ENCODE peak calls at places on chromosomes 12 and 14, in nine cellular contexts. P, D, X, B, K, F, E, R and O are unnamed samples.

GRCh38 chr12:8687846-8688601 is 9.8 kb upstream of the RIMKLB start:
- DNase-seq in X (no peak), D (peak; percentile 77), F (peak; percentile 91), P (no peak), K (peak; percentile 14), B (peak; percentile 85), R (peak; percentile 69), E (peak; percentile 32), O (no peak)

GRCh38 chr12:77584860-77585259 is 245.8 kb upstream of the NAV3 start:
- DNase-seq in K (no peak), F (no peak), B (no peak), E (no peak), R (no peak), D (no peak), X (no peak), P (no peak), O (no peak)

GRCh38 chr12:94114166-94114565 is 34.2 kb upstream of the PLXNC1 start:
- DNase-seq in X (no peak), F (no peak), D (no peak), P (no peak), R (no peak), K (no peak), E (no peak), B (no peak), O (no peak)

GRCh38 chr14:106372870-106373657 is 846.7 kb downstream of the TMEM121 start:
- DNase-seq in B (no peak), F (no peak), X (peak; percentile 62), R (peak; percentile 59), E (no peak), K (peak; percentile 76), P (peak; percentile 73), D (peak; percentile 53), O (peak; percentile 51)

GRCh38 chr14:84375235-84375634 is 1154.7 kb upstream of the FLRT2 start:
- DNase-seq in X (no peak), K (no peak), F (peak; percentile 29), D (no peak), E (no peak), B (peak; percentile 1), P (no peak), R (no peak), O (no peak)

GRCh38 chr12:124469193-124469888 is 98.1 kb downstream of the NCOR2 start:
- DNase-seq in D (no peak), X (peak; percentile 30), B (no peak), E (no peak), F (peak; percentile 18), K (no peak), R (peak; percentile 85), P (peak; percentile 70), O (peak; percentile 29)

GRCh38 chr14:75781096-75781495 is 120.0 kb downstream of the TTLL5 start:
- DNase-seq in X (no peak), R (no peak), P (no peak), D (no peak), E (no peak), K (no peak), F (no peak), B (no peak), O (no peak)

GRCh38 chr14:24407608-24408325 is 9.0 kb downstream of the NYNRIN start:
- DNase-seq in K (no peak), E (no peak), D (no peak), X (no peak), P (no peak), R (peak; percentile 45), F (no peak), B (no peak), O (no peak)

GRCh38 chr14:88535149-88535548 is 19.7 kb downstream of the PTPN21 start:
- DNase-seq in B (no peak), R (no peak), K (no peak), F (no peak), P (no peak), D (no peak), X (no peak), E (no peak), O (no peak)

GRCh38 chr12:48601013-48601756 is 31.3 kb upstream of the LALBA start:
- DNase-seq in X (no peak), R (peak; percentile 19), K (no peak), P (no peak), D (no peak), F (peak; percentile 8), B (peak; percentile 17), E (no peak), O (no peak)

GRCh38 chr14:21024668-21025373 is at the start of gene NDRG2:
- DNase-seq in X (peak; percentile 72), R (peak; percentile 98), K (peak; percentile 71), D (peak; percentile 83), E (peak; percentile 87), F (no peak), B (peak; percentile 62), P (peak; percentile 71), O (peak; percentile 70)

GRCh38 chr14:53509845-53510244 is 356.7 kb upstream of the DDHD1 start:
- DNase-seq in D (no peak), K (no peak), E (peak; percentile 18), P (no peak), B (peak; percentile 70), F (peak; percentile 99), R (no peak), X (no peak), O (no peak)

GRCh38 chr14:70289138-70289537 is 70.3 kb downstream of the COX16 start:
- DNase-seq in P (peak; percentile 15), E (no peak), X (no peak), F (no peak), K (peak; percentile 3), B (no peak), R (no peak), D (no peak), O (no peak)

GRCh38 chr14:87805315-87805723 is 187.7 kb downstream of the GALC start:
- DNase-seq in P (peak; percentile 9), K (no peak), E (peak; percentile 33), F (no peak), R (peak; percentile 59), X (no peak), D (peak; percentile 45), B (no peak), O (peak; percentile 35)

GRCh38 chr12:92073123-92073522 is 72.5 kb downstream of the BTG1 start:
- DNase-seq in X (no peak), B (no peak), E (no peak), R (no peak), K (no peak), F (no peak), P (no peak), D (no peak), O (no peak)

GRCh38 chr14:32611752-32612151 is 282.7 kb downstream of the AKAP6 start:
- DNase-seq in E (no peak), K (no peak), D (no peak), F (peak; percentile 82), X (no peak), P (no peak), R (no peak), B (peak; percentile 62), O (no peak)

GRCh38 chr14:105309371-105309770 is 5.2 kb upstream of the PACS2 start:
- DNase-seq in F (no peak), R (no peak), P (no peak), K (no peak), D (no peak), B (no peak), E (no peak), X (no peak), O (no peak)

DNA sequence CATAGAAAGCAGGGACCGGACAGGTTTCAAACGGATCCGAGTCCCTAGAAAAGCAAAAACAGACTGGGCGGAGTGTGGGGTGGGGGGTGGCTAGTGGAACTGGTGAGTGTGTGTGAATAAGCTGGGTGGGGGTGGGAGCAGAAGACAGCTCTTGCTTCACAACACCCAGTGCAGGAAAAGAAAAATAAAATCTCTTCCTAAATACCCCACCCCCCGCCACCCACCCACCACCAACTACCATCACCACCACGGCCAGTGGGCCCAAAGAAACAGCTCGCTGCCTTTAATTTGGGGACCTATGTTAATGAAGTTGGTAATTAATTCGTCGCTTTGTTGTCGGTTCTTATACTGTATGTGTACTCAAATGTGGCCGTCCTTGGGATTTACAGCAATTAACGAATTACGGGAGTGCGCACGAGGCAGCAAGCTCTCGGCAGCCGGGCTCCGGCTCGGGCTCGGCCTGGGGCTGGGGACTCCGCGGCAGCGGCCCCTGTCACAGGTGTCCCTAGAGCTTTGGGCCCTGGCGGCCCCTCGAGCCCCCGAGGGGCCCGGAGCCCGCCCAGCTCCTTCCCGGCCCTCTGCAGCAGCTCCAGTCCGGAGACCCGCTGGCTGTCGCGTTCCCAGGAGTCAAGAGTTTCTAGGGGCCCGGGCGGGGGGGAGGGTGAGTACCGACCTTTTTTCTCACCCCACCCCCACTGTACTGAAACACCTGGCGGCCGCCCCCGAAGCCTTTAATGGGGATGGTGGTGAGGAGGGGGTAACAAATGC is 1.5 kb upstream of the OTX2 start:
- DNase-seq in D (no peak), X (no peak), K (no peak), P (no peak), B (no peak), E (no peak), R (peak; percentile 87), F (no peak), O (no peak)
- H3K27me3 ChIP-seq in D (peaks cover 6% of the 10 kb centered on the region), X (peaks cover 30% of the 10 kb centered on the region), K (peaks cover 25% of the 10 kb centered on the region), P (peaks cover 45% of the 10 kb centered on the region), B (peaks cover 87% of the 10 kb centered on the region), E (peaks cover 57% of the 10 kb centered on the region), R (peaks cover 97% of the 10 kb centered on the region), F (peaks cover 55% of the 10 kb centered on the region), O (peaks cover 35% of the 10 kb centered on the region)

GRCh38 chr14:96987771-96988170 is 190.6 kb downstream of the VRK1 start:
- DNase-seq in B (no peak), D (no peak), X (no peak), K (no peak), R (no peak), E (no peak), F (no peak), P (no peak), O (no peak)
- H3K4me3 ChIP-seq in B (no peak overlapping the region), D (no peak overlapping the region), X (no peak overlapping the region), K (no peak overlapping the region), R (no peak overlapping the region), E (no peak overlapping the region), F (no peak overlapping the region), P (no peak overlapping the region), O (peak overlapping the region; percentile 37)

DNA sequence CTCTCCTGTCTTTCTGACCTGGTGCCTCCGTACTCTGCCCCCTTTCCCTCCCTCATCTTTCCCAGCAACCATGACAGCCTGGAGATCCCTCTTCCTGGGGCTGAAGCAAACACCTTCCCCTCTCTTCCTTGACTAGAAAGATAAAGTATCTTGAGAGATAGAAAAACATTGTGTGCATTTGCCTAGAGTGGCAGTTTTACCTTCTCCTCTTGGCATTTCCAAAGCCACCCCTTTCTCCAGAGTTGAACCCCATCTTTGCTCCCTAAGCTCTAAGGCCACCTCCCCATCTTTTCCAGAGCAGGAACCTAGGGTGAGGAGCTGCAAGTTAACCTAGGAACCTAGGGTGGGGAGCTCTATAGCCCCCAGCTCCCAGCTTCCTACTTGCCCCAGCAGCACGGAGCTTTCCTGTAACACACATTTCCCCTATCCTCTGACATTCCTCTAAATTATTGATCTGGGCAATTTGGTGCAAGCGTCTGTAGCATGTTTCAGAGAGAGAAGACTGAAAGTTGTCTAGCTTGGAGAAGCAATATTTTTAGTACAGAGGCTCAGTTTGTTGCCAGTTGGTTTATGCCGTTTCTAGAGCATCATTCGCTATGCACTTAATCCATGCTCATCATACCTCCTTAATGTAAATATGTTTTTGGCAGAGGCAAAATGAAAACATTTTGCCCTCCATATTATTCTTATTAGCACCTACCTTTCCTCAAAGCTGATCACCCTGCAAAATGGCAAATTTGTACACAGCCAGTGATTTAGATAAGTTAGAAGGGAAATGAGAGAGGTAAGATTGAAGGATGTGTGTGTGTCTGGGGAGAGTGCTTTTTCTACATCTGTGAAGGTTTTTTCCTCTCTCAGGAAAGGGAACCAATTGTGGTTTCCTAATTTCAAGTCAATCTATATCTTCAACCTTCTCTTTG is 5.4 kb upstream of the TBX3 start:
- DNase-seq in K (no peak), R (no peak), P (no peak), F (no peak), X (no peak), B (no peak), E (no peak), D (no peak), O (no peak)
- H3K27me3 ChIP-seq in K (peaks cover 33% of the 10 kb centered on the region), R (peaks cover 98% of the 10 kb centered on the region), P (peaks cover 57% of the 10 kb centered on the region), F (no peaks in the 10 kb centered on the region), X (peaks cover 46% of the 10 kb centered on the region), B (peaks cover 7% of the 10 kb centered on the region), E (peaks cover 21% of the 10 kb centered on the region), D (peaks cover 4% of the 10 kb centered on the region), O (peaks cover 34% of the 10 kb centered on the region)

GRCh38 chr14:103021817-103022668 is 35.3 kb downstream of the CDC42BPB start:
- DNase-seq in B (peak; percentile 33), D (no peak), X (no peak), R (peak; percentile 43), K (no peak), P (no peak), E (no peak), F (peak; percentile 31), O (no peak)
- H3K4me3 ChIP-seq in B (peak overlapping the region; percentile 30), D (no peak overlapping the region), X (no peak overlapping the region), R (no peak overlapping the region), K (no peak overlapping the region), P (no peak overlapping the region), E (no peak overlapping the region), F (no peak overlapping the region), O (no peak overlapping the region)